ENCODE peak calls at places on chromosomes 11 and 22, in four cellular contexts. I, H, C and L are unnamed samples.

GRCh38 chr11:64661146-64661545 is 61.9 kb downstream of the NRXN2 start:
- DNase-seq in I (peak), H (peak), C (no peak), L (peak)

GRCh38 chr11:65063532-65063931 is 5.2 kb upstream of the NAALADL1 start:
- DNase-seq in I (no peak), H (no peak), C (no peak), L (peak)

GRCh38 chr11:84091212-84091986 is 805.2 kb upstream of the CCDC90B start:
- DNase-seq in I (no peak), H (no peak), C (no peak), L (no peak)

GRCh38 chr22:25085930-25086901 is 113.4 kb upstream of the CRYBB3 start:
- DNase-seq in I (no peak), H (peak), C (no peak), L (no peak)

GRCh38 chr11:46727952-46728658 is 9.1 kb downstream of the F2 start:
- DNase-seq in I (no peak), H (no peak), C (no peak), L (no peak)

GRCh38 chr11:444397-445144 is 2.8 kb upstream of the ANO9 start:
- DNase-seq in I (peak), H (peak), C (no peak), L (peak)

GRCh38 chr11:27717377-27717776 is 17.1 kb upstream of the BDNF start:
- DNase-seq in I (peak), H (peak), C (no peak), L (peak)

GRCh38 chr11:124481365-124482323 is 36.1 kb upstream of the OR8B8 start:
- DNase-seq in I (peak), H (peak), C (no peak), L (peak)

GRCh38 chr11:64695548-64695947 is 27.4 kb downstream of the NRXN2 start:
- DNase-seq in I (no peak), H (no peak), C (no peak), L (no peak)

GRCh38 chr11:67056640-67057409 is at the start of gene RHOD:
- DNase-seq in I (no peak), H (no peak), C (peak), L (peak)

GRCh38 chr22:32897400-32897799 is 95.9 kb downstream of the TIMP3 start:
- DNase-seq in I (peak), H (peak), C (no peak), L (peak)

GRCh38 chr11:131178020-131178419 is 192.4 kb upstream of the NTM start:
- DNase-seq in I (no peak), H (no peak), C (no peak), L (no peak)

GRCh38 chr22:40224702-40225101 is 47.0 kb downstream of the TNRC6B start:
- DNase-seq in I (peak), H (no peak), C (no peak), L (peak)

GRCh38 chr11:69587454-69588081 is 53.4 kb upstream of the CCND1 start:
- DNase-seq in I (peak), H (peak), C (no peak), L (peak)

GRCh38 chr11:10908215-10908990 is 50.5 kb upstream of the ZBED5 start:
- DNase-seq in I (peak), H (peak), C (no peak), L (peak)

GRCh38 chr22:23382796-23383195 is 197.3 kb downstream of the IGLL1 start:
- DNase-seq in I (no peak), H (no peak), C (no peak), L (no peak)

GRCh38 chr11:111586305-111586915 is 15.8 kb upstream of the SIK2 start:
- DNase-seq in I (peak), H (peak), C (no peak), L (peak)

GRCh38 chr11:914747-915493 is 4.3 kb upstream of the CHID1 start:
- DNase-seq in I (no peak), H (no peak), C (no peak), L (no peak)

GRCh38 chr22:24105018-24105360 is 76.3 kb upstream of the SUSD2 start:
- DNase-seq in I (peak), H (peak), C (no peak), L (no peak)

GRCh38 chr11:66046901-66047300 is 2.1 kb downstream of the GAL3ST3 start:
- DNase-seq in I (no peak), H (no peak), C (no peak), L (no peak)

GRCh38 chr11:131278472-131278871 is 91.9 kb upstream of the NTM start:
- DNase-seq in I (no peak), H (no peak), C (no peak), L (no peak)

GRCh38 chr11:45852712-45853101 is 5.4 kb downstream of the CRY2 start:
- DNase-seq in I (no peak), H (no peak), C (no peak), L (no peak)

GRCh38 chr22:40533712-40534378 is 102.7 kb downstream of the MRTFA start:
- DNase-seq in I (peak), H (peak), C (no peak), L (peak)

GRCh38 chr22:25366408-25366807 is 147.0 kb downstream of the CRYBB2 start:
- DNase-seq in I (no peak), H (no peak), C (no peak), L (no peak)

GRCh38 chr11:90512846-90513245 is 290.0 kb upstream of the CHORDC1 start:
- DNase-seq in I (no peak), H (no peak), C (no peak), L (no peak)

GRCh38 chr22:44936201-44936600 is 73.6 kb downstream of the PHF21B start:
- DNase-seq in I (no peak), H (no peak), C (no peak), L (no peak)

GRCh38 chr11:128920651-128921050 is 22.0 kb downstream of the TP53AIP1 start:
- DNase-seq in I (no peak), H (no peak), C (no peak), L (no peak)

GRCh38 chr11:24496728-24497396 is at the start of gene LUZP2:
- DNase-seq in I (no peak), H (peak), C (no peak), L (peak)
- H3K4me3 ChIP-seq in I (peak), H (peak), C (peak), L (peak)

DNA sequence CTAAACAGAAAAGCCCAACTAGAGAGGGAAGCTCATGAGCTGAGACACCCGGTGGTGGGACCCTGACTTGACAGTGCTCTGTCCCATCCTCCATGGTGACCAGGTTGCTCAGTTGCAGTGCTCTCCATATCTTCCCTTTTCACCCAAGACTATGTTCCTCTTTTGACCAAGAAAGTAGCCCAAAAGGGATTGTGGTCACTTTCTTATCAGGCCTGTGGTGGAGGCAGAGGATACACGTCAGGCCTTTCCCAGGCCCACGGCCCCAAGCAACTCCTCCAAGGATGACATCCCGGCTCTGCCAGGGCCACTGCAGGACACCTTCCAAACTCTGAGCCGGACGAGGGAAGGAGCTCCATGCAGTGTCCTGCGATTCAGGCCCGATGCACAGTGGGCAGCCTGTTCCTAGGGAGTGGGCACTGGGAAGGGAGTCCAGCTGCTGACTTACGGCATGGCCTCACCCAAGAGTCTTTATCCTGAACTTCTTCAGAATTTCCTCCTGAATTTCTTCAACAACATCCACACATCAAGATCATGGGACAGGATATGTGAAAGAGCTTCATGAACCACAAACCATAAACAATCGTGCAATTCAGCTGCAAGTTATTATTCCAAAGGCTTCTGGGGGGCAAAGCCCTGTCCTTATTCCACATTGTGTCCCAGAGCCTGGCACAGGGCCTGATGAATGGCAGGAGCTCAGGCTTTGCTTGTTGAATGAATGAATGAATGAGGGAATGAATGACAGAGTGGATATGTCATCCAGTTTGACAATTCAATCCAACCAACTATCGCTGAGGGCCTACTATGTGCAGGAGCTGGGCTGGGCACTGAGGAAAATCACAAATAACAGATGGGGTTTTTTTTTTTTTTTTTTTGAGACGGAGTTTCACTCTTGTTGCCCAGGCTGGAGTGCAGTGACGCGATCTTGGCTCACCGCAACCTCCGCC is 36.0 kb upstream of the MYH9 start:
- DNase-seq in I (no peak), H (no peak), C (no peak), L (no peak)
- TF ChIP-seq CTCF in I (no peak), H (no peak), C (no peak), L (no peak)

DNA sequence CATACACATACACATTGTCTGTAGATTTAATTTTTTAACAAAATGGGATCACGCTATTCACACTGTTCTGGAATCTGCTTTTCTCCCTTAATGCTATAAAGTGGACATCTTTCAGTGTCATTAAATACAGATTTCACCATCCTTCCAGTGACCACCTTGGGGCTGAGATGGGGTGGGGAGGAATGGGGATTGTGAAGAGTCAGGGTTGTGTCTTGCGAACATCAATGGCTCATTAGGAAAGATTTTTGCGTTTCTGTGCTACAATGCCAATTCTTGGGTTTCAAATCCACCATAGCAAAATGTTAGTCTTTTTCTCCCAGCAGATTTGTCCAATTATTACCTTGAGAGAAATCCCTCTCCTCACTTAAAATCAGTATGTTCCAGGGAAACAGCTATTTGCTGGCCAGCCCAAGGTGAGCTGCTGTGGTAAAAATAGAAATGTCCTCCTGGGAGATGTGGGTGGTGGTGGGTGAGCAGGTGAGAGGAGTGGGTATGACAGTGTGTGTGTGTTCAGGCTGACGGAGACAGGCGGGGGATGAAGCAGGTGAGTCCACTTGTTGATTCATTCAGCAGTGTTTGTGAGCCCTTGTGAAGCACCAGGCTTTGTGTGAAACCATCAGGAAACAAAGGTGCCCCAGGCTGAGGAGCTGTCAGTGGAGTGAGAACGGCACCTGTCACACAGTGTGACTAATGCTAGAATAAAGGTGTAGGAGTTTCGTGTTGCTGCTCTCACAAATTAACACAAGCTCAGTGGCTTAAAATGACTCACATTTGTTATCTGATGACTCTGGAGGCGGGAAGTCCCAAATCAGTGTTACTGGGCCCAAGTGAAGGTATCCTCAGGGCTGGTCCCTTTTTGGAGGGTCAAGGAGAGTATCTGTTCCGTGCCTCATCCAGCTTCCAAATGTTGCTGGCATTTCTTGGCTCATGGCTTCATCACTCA is 1.7 kb upstream of the CBX6 start:
- DNase-seq in I (no peak), H (no peak), C (no peak), L (peak)
- H3K4me3 ChIP-seq in I (no peak), H (no peak), C (no peak), L (no peak)

GRCh38 chr11:96016978-96017502 is 93.1 kb upstream of the MTMR2 start:
- DNase-seq in I (no peak), H (no peak), C (no peak), L (no peak)

GRCh38 chr11:96019271-96019670 is 95.4 kb upstream of the MTMR2 start:
- DNase-seq in I (no peak), H (no peak), C (no peak), L (no peak)

GRCh38 chr11:96017872-96018271 is 94.0 kb upstream of the MTMR2 start:
- DNase-seq in I (peak), H (no peak), C (no peak), L (no peak)

GRCh38 chr11:96021901-96022650 is 98.2 kb upstream of the MTMR2 start:
- DNase-seq in I (no peak), H (no peak), C (no peak), L (no peak)

DNA sequence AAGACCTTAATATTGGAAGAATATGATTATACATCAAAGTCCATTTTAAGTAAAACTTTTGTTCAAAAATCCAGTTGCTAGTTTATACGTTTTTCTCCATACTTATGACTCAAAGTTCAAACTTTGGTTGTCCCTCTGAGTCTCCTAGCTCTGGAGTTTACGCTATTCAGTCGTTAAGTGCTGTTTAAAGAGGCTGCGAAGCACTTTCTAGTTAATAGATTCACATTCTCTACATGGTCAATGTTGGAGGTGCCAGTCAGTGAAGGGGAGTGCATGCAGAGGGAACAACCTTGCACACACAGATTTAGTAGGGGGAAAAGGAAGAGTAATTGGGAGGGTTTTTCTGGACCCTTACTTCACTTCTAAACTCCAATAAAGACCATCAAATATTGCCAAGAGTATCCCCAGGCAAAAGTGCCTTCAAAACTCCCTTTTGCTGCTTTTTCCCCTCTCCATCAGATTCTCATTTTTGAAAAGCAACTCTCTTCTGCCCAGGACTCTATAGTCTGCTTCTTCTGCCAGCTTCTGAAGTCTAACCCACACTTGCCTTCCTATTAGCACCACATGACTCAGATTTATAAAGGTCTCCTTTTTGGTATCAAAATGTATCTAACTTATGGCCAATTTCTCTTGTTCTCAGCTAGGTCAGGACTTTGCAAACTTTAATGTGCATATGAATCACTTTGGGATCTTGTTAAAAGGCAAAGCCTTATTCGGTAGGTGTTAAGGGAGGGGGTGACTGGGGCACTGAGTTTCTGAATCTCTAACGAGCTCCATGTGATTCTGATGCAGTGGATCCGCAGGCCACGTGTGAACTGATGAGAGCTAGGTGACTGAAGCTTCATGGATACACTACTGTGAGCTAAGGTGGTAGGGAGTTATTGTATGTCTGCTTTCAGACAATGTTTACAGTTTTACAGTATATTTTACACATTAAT is 96.2 kb upstream of the MTMR2 start:
- DNase-seq in I (no peak), H (no peak), C (no peak), L (no peak)
- TF ChIP-seq CTCF in I (no peak), H (no peak), C (no peak), L (no peak)

GRCh38 chr22:19260194-19260593 is 31.3 kb downstream of the CLTCL1 start:
- DNase-seq in I (no peak), H (no peak), C (no peak), L (no peak)
- H3K4me3 ChIP-seq in I (no peak), H (no peak), C (no peak), L (no peak)

GRCh38 chr11:43988040-43988793 is 45.8 kb downstream of the C11orf96 start:
- DNase-seq in I (peak), H (peak), C (no peak), L (no peak)
- TF ChIP-seq CTCF in I (peak), H (peak), C (no peak), L (no peak)

DNA sequence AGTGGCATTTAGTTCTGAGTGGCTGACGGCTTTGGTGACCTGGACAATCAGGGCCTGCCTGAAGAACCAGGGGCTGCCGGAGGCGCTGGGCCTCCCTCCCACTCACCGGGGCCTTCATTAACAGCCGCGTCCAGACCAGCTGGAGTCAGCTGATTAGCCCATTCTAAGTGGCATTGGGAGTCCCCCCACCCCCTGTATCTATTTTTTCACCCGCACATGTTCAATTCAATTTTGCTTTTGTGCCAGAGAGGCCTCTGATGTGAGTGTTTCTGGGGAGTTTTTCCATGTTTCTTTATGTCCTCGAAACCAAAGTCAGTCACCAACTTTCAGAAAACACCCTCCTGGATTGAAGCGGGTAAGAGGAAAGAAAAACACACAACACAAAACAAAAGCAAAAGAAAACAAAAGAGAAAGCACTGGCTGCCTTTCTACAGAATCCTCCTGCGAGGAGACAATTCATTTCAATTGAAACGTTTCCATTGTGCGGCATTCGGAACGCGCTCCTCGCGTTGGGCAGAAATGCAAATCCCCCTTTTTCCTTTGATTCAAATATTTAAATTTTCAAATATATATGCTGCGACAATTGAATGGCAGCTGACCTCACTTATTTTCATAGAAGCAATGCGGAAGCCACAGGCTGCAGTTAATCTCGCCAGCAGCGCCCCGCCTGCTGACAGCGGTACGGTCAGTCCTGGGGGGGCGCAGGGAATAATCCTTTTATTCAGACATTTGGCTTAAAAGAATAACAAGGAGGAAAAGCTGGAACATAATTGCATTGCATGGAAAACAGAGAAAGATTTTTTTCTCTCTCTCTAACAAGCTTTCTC is 17.6 kb downstream of the CDKN1C start:
- DNase-seq in I (no peak), H (no peak), C (no peak), L (no peak)
- H3K4me3 ChIP-seq in I (no peak), H (no peak), C (peak), L (no peak)